ENCODE peak calls at places on chromosomes 5 and 9, in four cellular contexts. C, O, P and X are unnamed samples.

GRCh38 chr9:112569186-112569585 is 82.6 kb downstream of the KIAA1958 start:
- DNase-seq in C (no peak), O (no peak), P (no peak), X (no peak)

GRCh38 chr9:4592886-4593285 is 69.2 kb upstream of the PLPP6 start:
- DNase-seq in C (no peak), O (no peak), P (no peak), X (no peak)

GRCh38 chr9:74006935-74007334 is 490.2 kb upstream of the RORB start:
- DNase-seq in C (no peak), O (no peak), P (peak), X (no peak)

GRCh38 chr9:112532427-112532826 is 45.8 kb downstream of the KIAA1958 start:
- DNase-seq in C (no peak), O (no peak), P (no peak), X (no peak)

GRCh38 chr5:35617435-35618296 is at the start of gene SPEF2:
- DNase-seq in C (peak), O (no peak), P (peak), X (peak)

GRCh38 chr5:37308796-37309195 is 59.6 kb upstream of the CPLANE1 start:
- DNase-seq in C (no peak), O (no peak), P (no peak), X (no peak)

GRCh38 chr9:82188817-82189216 is 200.2 kb downstream of the SPATA31D1 start:
- DNase-seq in C (no peak), O (no peak), P (no peak), X (no peak)

GRCh38 chr5:433836-434235 is 9.1 kb upstream of the EXOC3 start:
- DNase-seq in C (no peak), O (no peak), P (no peak), X (no peak)

GRCh38 chr5:150514708-150515211 is 6.8 kb downstream of the NDST1 start:
- DNase-seq in C (no peak), O (no peak), P (no peak), X (no peak)

GRCh38 chr5:139676406-139676805 is 28.3 kb downstream of the CXXC5 start:
- DNase-seq in C (no peak), O (no peak), P (no peak), X (no peak)

GRCh38 chr9:78778843-78779486 is 482.0 kb downstream of the PSAT1 start:
- DNase-seq in C (no peak), O (no peak), P (no peak), X (no peak)

GRCh38 chr9:78775211-78775610 is 478.3 kb downstream of the PSAT1 start:
- DNase-seq in C (no peak), O (no peak), P (no peak), X (no peak)

GRCh38 chr9:78777747-78778146 is 480.8 kb downstream of the PSAT1 start:
- DNase-seq in C (no peak), O (no peak), P (no peak), X (no peak)

GRCh38 chr9:78778314-78778713 is 481.4 kb downstream of the PSAT1 start:
- DNase-seq in C (no peak), O (no peak), P (no peak), X (no peak)

DNA sequence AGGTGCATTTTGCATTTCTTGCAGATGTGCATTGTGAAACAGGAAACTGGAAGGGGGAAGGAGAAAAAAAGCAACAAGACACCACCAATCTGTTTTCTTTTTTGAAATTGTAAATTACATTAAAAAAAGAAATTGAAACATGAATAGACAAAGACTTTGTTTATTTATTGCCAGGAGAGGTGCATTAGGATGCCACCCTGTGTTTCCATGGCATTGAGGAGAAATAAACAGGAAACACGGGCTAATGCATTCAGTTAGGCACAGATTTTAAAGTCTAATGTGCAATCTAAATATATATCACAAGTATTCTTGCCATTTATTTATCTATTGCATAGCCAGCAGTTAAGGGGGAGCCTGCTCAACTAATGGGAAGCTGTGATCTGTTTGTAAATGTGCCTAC is 479.0 kb downstream of the PSAT1 start:
- DNase-seq in C (no peak), O (no peak), P (peak), X (no peak)
- TF ChIP-seq NRF1 in C (no peak), O (no peak), P (no peak), X (no peak)

GRCh38 chr5:179978792-179979191 is 71.1 kb upstream of the TBC1D9B start:
- DNase-seq in C (no peak), O (no peak), P (no peak), X (no peak)

GRCh38 chr5:179975713-179976030 is 68.0 kb upstream of the TBC1D9B start:
- DNase-seq in C (no peak), O (no peak), P (no peak), X (no peak)

GRCh38 chr5:179986328-179986727 is 78.6 kb upstream of the TBC1D9B start:
- DNase-seq in C (peak), O (no peak), P (no peak), X (no peak)

GRCh38 chr5:179974946-179975712 is 67.4 kb upstream of the TBC1D9B start:
- DNase-seq in C (peak), O (no peak), P (peak), X (peak)

GRCh38 chr5:179980767-179981166 is 73.1 kb upstream of the TBC1D9B start:
- DNase-seq in C (no peak), O (no peak), P (no peak), X (no peak)
- TF ChIP-seq NRF1 in C (no peak), O (no peak), P (no peak), X (no peak)

GRCh38 chr5:176361437-176362097 is at the start of gene KIAA1191:
- DNase-seq in C (peak), O (peak), P (peak), X (peak)

GRCh38 chr5:176362098-176362442 is 506 bp upstream of the KIAA1191 start:
- DNase-seq in C (no peak), O (no peak), P (no peak), X (no peak)

GRCh38 chr5:176364765-176365662 is at the start of gene ARL10:
- DNase-seq in C (no peak), O (no peak), P (peak), X (no peak)

GRCh38 chr5:176359658-176360057 is 1.9 kb downstream of the KIAA1191 start:
- DNase-seq in C (no peak), O (no peak), P (no peak), X (no peak)

DNA sequence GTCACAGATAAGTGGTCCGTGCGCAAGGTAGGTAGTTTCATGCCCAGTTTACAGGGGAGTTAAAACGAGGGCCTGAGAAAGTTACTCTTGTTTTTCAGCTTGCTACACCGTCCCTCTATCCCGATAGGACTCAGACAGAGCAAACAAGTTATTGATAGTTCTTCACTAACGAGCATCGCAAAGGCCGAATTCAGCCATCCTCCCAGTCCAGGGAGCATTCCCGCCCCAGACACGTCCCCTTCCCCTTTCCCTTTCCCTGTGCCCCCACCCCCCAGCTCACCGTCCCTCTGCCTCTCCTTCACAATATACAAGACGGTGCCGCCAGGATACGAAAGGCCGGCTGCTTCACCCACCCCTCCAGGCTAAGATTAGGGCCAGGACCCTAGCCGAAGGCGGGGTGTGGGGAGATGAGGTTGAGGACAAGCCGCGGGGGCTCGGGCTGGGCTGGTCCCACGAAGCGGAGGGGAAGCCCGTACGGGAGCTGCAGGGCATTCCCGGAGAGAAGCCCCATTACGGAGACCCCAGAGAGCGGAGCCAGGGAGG is 599 bp downstream of the KIAA1191 start:
- DNase-seq in C (no peak), O (no peak), P (no peak), X (no peak)
- TF ChIP-seq NRF1 in C (no peak), O (no peak), P (no peak), X (no peak)

GRCh38 chr5:73233461-73234151 is 60.6 kb downstream of the TMEM174 start:
- DNase-seq in C (no peak), O (no peak), P (peak), X (no peak)
- TF ChIP-seq NRF1 in C (no peak), O (no peak), P (no peak), X (no peak)

DNA sequence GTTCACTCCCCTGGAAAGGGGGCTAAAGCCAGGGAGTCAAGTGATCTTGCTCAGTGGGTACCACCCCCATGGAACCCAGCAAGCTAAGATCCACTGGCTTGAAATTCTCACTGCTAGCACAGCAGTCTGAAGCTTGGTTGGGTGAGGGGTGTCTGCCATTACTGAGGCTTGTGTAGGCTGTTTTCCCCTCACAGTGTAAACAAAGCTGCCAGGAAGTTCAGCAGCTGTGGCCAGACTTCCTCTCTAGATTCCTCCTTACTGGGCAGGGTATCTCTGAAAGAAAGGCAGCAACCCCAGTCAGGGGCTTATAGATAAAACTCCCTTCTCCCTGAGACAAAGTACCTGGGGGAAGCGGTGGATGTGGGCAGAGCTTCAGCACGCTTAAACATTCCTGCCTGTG is 17.1 kb upstream of the EPB41L4A start:
- DNase-seq in C (no peak), O (no peak), P (no peak), X (no peak)
- TF ChIP-seq NRF1 in C (no peak), O (no peak), P (no peak), X (no peak)

GRCh38 chr5:169563369-169563768 is 20.2 kb upstream of the SPDL1 start:
- DNase-seq in C (no peak), O (no peak), P (no peak), X (no peak)

GRCh38 chr5:169561883-169562282 is 21.7 kb upstream of the SPDL1 start:
- DNase-seq in C (no peak), O (no peak), P (no peak), X (no peak)

GRCh38 chr5:169566202-169566601 is 17.4 kb upstream of the SPDL1 start:
- DNase-seq in C (no peak), O (no peak), P (no peak), X (no peak)

GRCh38 chr5:169569513-169569912 is 14.1 kb upstream of the SPDL1 start:
- DNase-seq in C (no peak), O (no peak), P (no peak), X (no peak)

GRCh38 chr5:169567079-169567478 is 16.5 kb upstream of the SPDL1 start:
- DNase-seq in C (no peak), O (no peak), P (no peak), X (no peak)
- TF ChIP-seq NRF1 in C (no peak), O (no peak), P (no peak), X (no peak)